ENCODE peak calls at places on chromosomes 7 and 10, in four cellular contexts. One of them, this sample, is unnamed.

GRCh38 chr10:127418536-127419168 is 130.5 kb upstream of the NPS start:
- DNase-seq in fibroblast of lung: no peak
- DNase-seq in transverse colon: no peak
- DNase-seq in lung: no peak
- DNase-seq in this sample: no peak

GRCh38 chr7:77923419-77923818 is 124.8 kb downstream of the PHTF2 start:
- DNase-seq in fibroblast of lung: peak; percentile 4
- DNase-seq in transverse colon: no peak
- DNase-seq in lung: no peak
- DNase-seq in this sample: no peak

GRCh38 chr10:3785849-3786290 is 861 bp upstream of the KLF6 start:
- DNase-seq in fibroblast of lung: peak; percentile 37
- DNase-seq in transverse colon: peak; percentile 58
- DNase-seq in lung: no peak
- DNase-seq in this sample: peak; percentile 61

GRCh38 chr7:136036336-136036735 is 59.2 kb upstream of the MTPN start:
- DNase-seq in fibroblast of lung: no peak
- DNase-seq in transverse colon: no peak
- DNase-seq in lung: no peak
- DNase-seq in this sample: no peak

GRCh38 chr7:2938514-2939192 is 94.5 kb upstream of the GNA12 start:
- DNase-seq in fibroblast of lung: no peak
- DNase-seq in transverse colon: no peak
- DNase-seq in lung: no peak
- DNase-seq in this sample: no peak

GRCh38 chr10:110610308-110610774 is 33.8 kb upstream of the RBM20 start:
- DNase-seq in fibroblast of lung: peak; percentile 30
- DNase-seq in transverse colon: peak; percentile 45
- DNase-seq in lung: no peak
- DNase-seq in this sample: peak; percentile 27

GRCh38 chr10:47451275-47451997 is 32.5 kb downstream of the ANXA8 start:
- DNase-seq in fibroblast of lung: no peak
- DNase-seq in transverse colon: no peak
- DNase-seq in lung: no peak
- DNase-seq in this sample: no peak

GRCh38 chr10:76643465-76643864 is 994.1 kb downstream of the KCNMA1 start:
- DNase-seq in fibroblast of lung: no peak
- DNase-seq in transverse colon: peak; percentile 44
- DNase-seq in lung: no peak
- DNase-seq in this sample: no peak

GRCh38 chr7:32347244-32347828 is 142.8 kb downstream of the LSM5 start:
- DNase-seq in fibroblast of lung: peak; percentile 1
- DNase-seq in transverse colon: no peak
- DNase-seq in lung: no peak
- DNase-seq in this sample: no peak

GRCh38 chr10:116737582-116738358 is 4.6 kb downstream of the HSPA12A start:
- DNase-seq in fibroblast of lung: no peak
- DNase-seq in transverse colon: no peak
- DNase-seq in lung: no peak
- DNase-seq in this sample: no peak

GRCh38 chr10:35335718-35336083 is 608 bp upstream of the CCNY start:
- DNase-seq in fibroblast of lung: peak; percentile 46
- DNase-seq in transverse colon: peak; percentile 20
- DNase-seq in lung: no peak
- DNase-seq in this sample: peak; percentile 25

GRCh38 chr7:147999962-148000361 is 590.6 kb upstream of the C7orf33 start:
- DNase-seq in fibroblast of lung: no peak
- DNase-seq in transverse colon: no peak
- DNase-seq in lung: no peak
- DNase-seq in this sample: no peak

GRCh38 chr10:110681023-110681681 is 37.0 kb downstream of the RBM20 start:
- DNase-seq in fibroblast of lung: peak; percentile 23
- DNase-seq in transverse colon: peak; percentile 30
- DNase-seq in lung: peak; percentile 27
- DNase-seq in this sample: no peak

GRCh38 chr7:106114735-106115383 is 2.7 kb upstream of the SYPL1 start:
- DNase-seq in fibroblast of lung: no peak
- DNase-seq in transverse colon: peak; percentile 13
- DNase-seq in lung: no peak
- DNase-seq in this sample: no peak

GRCh38 chr10:132850896-132851295 is 64.9 kb upstream of the NKX6-2 start:
- DNase-seq in fibroblast of lung: no peak
- DNase-seq in transverse colon: peak; percentile 5
- DNase-seq in lung: no peak
- DNase-seq in this sample: no peak

GRCh38 chr10:43395571-43396060 is 13.4 kb downstream of the HNRNPF start:
- DNase-seq in fibroblast of lung: peak; percentile 26
- DNase-seq in transverse colon: no peak
- DNase-seq in lung: no peak
- DNase-seq in this sample: no peak

DNA sequence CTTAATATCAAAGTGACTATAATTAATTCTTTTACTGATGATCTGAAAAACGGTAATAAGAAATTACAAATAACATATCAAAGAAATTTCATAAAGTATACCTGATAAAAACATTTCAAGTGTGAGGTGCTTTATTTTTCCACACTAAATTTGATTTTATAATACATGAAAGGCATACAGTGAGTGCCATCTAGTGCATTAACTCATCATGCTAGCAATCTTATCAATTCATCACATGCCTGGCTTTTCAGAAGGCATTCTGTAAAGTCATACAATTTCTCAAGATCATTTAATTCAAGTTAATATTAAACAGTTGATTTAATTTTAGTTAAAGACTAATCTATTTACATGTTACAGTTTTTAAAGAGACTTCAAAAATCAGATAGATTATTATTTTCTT is 1020.9 kb downstream of the GATA3 start:
- DNase-seq in fibroblast of lung: no peak
- DNase-seq in transverse colon: no peak
- DNase-seq in lung: no peak
- DNase-seq in this sample: no peak
- TF ChIP-seq CTCF in fibroblast of lung: no peak
- TF ChIP-seq CTCF in transverse colon: no peak
- TF ChIP-seq CTCF in lung: no peak
- TF ChIP-seq CTCF in this sample: no peak

GRCh38 chr10:123913688-123914268 is 22.2 kb upstream of the CPXM2 start:
- DNase-seq in fibroblast of lung: peak; percentile 23
- DNase-seq in transverse colon: no peak
- DNase-seq in lung: peak; percentile 43
- DNase-seq in this sample: peak; percentile 13
- H3K9me3 ChIP-seq in fibroblast of lung: no peaks in the 10 kb centered on the region
- H3K9me3 ChIP-seq in transverse colon: no peaks in the 10 kb centered on the region
- H3K9me3 ChIP-seq in lung: peaks cover 1% of the 10 kb centered on the region
- H3K9me3 ChIP-seq in this sample: no peaks in the 10 kb centered on the region

GRCh38 chr7:55062106-55062499 is 43.3 kb downstream of the EGFR start:
- DNase-seq in fibroblast of lung: no peak
- DNase-seq in transverse colon: no peak
- DNase-seq in lung: no peak
- DNase-seq in this sample: no peak

GRCh38 chr7:55059006-55059405 is 40.2 kb downstream of the EGFR start:
- DNase-seq in fibroblast of lung: no peak
- DNase-seq in transverse colon: no peak
- DNase-seq in lung: no peak
- DNase-seq in this sample: no peak

GRCh38 chr7:55060085-55060484 is 41.3 kb downstream of the EGFR start:
- DNase-seq in fibroblast of lung: no peak
- DNase-seq in transverse colon: no peak
- DNase-seq in lung: no peak
- DNase-seq in this sample: no peak

GRCh38 chr7:55063036-55063435 is 44.2 kb downstream of the EGFR start:
- DNase-seq in fibroblast of lung: no peak
- DNase-seq in transverse colon: no peak
- DNase-seq in lung: no peak
- DNase-seq in this sample: no peak

GRCh38 chr7:55060690-55061414 is 42.0 kb downstream of the EGFR start:
- DNase-seq in fibroblast of lung: peak; percentile 78
- DNase-seq in transverse colon: no peak
- DNase-seq in lung: peak; percentile 41
- DNase-seq in this sample: no peak
- H3K4me3 ChIP-seq in fibroblast of lung: no peak overlapping the region
- H3K4me3 ChIP-seq in transverse colon: no peak overlapping the region
- H3K4me3 ChIP-seq in lung: no peak overlapping the region
- H3K4me3 ChIP-seq in this sample: no peak overlapping the region

GRCh38 chr10:70597856-70598815 is 4.4 kb downstream of the PRF1 start:
- DNase-seq in fibroblast of lung: no peak
- DNase-seq in transverse colon: no peak
- DNase-seq in lung: peak; percentile 23
- DNase-seq in this sample: no peak
- TF ChIP-seq CTCF in fibroblast of lung: no peak
- TF ChIP-seq CTCF in transverse colon: no peak
- TF ChIP-seq CTCF in lung: no peak
- TF ChIP-seq CTCF in this sample: no peak

GRCh38 chr7:157986051-157986450 is 601.6 kb downstream of the PTPRN2 start:
- DNase-seq in fibroblast of lung: no peak
- DNase-seq in transverse colon: no peak
- DNase-seq in lung: no peak
- DNase-seq in this sample: no peak
- H3K9me3 ChIP-seq in fibroblast of lung: no peaks in the 10 kb centered on the region
- H3K9me3 ChIP-seq in transverse colon: no peaks in the 10 kb centered on the region
- H3K9me3 ChIP-seq in lung: no peaks in the 10 kb centered on the region
- H3K9me3 ChIP-seq in this sample: no peaks in the 10 kb centered on the region

GRCh38 chr10:29845166-29845565 is 210.4 kb upstream of the SVIL start:
- DNase-seq in fibroblast of lung: no peak
- DNase-seq in transverse colon: no peak
- DNase-seq in lung: no peak
- DNase-seq in this sample: no peak

GRCh38 chr10:29843143-29843542 is 208.4 kb upstream of the SVIL start:
- DNase-seq in fibroblast of lung: no peak
- DNase-seq in transverse colon: no peak
- DNase-seq in lung: no peak
- DNase-seq in this sample: no peak

GRCh38 chr10:29840516-29841276 is 205.9 kb upstream of the SVIL start:
- DNase-seq in fibroblast of lung: no peak
- DNase-seq in transverse colon: no peak
- DNase-seq in lung: no peak
- DNase-seq in this sample: peak; percentile 17

GRCh38 chr10:29839826-29840515 is 205.2 kb upstream of the SVIL start:
- DNase-seq in fibroblast of lung: no peak
- DNase-seq in transverse colon: no peak
- DNase-seq in lung: peak; percentile 74
- DNase-seq in this sample: peak; percentile 27

DNA sequence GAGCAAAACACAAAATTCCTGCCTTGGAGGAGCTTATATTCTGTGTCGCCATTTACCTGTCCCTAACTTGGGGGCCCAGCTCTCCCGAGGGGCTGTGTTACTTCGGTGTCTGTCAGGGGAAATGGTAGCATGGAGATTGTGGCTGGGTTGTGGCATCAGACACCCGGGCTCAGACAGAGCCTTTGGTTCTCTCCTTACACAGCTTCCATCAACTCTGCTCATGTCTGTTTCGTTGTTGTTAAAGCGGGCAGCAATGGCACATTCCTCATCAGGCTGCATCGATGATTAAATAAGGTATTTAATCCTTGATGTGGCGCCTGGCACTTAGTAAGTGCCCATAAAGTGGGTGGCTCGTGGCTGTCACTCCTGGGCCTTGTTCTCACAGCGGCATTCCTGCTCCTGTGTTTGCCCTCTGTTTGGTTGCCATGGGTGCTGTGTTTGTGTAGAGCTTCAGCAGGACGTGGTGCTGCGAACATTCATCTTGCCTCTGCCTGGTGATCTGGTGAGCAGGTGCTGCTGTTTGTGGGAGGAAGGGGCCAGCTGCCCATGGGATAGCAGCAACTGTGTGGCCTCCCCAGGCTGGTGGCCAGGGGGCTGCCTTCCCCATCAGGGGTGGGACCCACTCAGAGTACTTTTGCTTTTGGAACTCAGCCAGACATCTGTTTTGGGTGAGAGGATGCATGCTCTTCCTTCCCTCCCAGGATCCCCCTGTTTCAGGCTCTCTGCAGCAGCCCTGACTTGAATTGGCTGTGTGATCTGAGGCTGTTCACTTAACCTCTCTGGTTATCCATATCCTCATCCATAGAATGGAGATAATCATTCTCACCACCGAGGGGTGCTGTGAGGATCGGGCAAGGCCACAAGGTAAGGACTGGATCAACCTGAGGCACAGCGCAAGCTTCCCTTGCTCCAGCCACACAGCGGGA is 207.2 kb upstream of the SVIL start:
- DNase-seq in fibroblast of lung: peak; percentile 67
- DNase-seq in transverse colon: peak; percentile 47
- DNase-seq in lung: peak; percentile 54
- DNase-seq in this sample: no peak
- H3K4me3 ChIP-seq in fibroblast of lung: no peak overlapping the region
- H3K4me3 ChIP-seq in transverse colon: no peak overlapping the region
- H3K4me3 ChIP-seq in lung: no peak overlapping the region
- H3K4me3 ChIP-seq in this sample: no peak overlapping the region

GRCh38 chr10:105691811-105692210 is 1050.7 kb downstream of the SORCS3 start:
- DNase-seq in fibroblast of lung: peak; percentile 12
- DNase-seq in transverse colon: no peak
- DNase-seq in lung: no peak
- DNase-seq in this sample: no peak
- TF ChIP-seq CTCF in fibroblast of lung: no peak
- TF ChIP-seq CTCF in transverse colon: peak; percentile 47
- TF ChIP-seq CTCF in lung: no peak
- TF ChIP-seq CTCF in this sample: no peak

GRCh38 chr10:10311966-10312365 is 705.7 kb upstream of the CELF2 start:
- DNase-seq in fibroblast of lung: no peak
- DNase-seq in transverse colon: no peak
- DNase-seq in lung: no peak
- DNase-seq in this sample: no peak

GRCh38 chr10:10313099-10313875 is 704.4 kb upstream of the CELF2 start:
- DNase-seq in fibroblast of lung: peak; percentile 20
- DNase-seq in transverse colon: no peak
- DNase-seq in lung: no peak
- DNase-seq in this sample: no peak

DNA sequence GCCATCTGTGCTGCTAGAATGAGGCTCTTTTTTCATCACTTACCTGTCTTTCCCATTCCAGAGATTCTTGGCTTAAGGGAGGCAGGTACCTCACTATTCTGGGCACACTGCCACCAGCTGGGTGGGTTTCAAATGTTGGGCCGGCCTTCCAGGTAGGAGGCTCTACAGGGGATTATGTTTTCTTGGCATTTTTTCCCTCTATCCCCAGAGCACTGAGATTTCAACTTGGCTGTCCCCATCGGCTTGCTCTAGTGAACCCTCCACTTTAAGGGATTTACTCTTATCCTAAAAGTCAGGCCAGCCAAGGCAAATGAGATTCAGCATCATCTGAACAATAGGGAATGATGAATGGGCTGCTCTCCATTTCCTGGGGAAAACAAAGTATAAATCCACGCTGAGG is 710.1 kb upstream of the CELF2 start:
- DNase-seq in fibroblast of lung: no peak
- DNase-seq in transverse colon: no peak
- DNase-seq in lung: no peak
- DNase-seq in this sample: no peak
- H3K9me3 ChIP-seq in fibroblast of lung: no peaks in the 10 kb centered on the region
- H3K9me3 ChIP-seq in transverse colon: no peaks in the 10 kb centered on the region
- H3K9me3 ChIP-seq in lung: no peaks in the 10 kb centered on the region
- H3K9me3 ChIP-seq in this sample: no peaks in the 10 kb centered on the region

DNA sequence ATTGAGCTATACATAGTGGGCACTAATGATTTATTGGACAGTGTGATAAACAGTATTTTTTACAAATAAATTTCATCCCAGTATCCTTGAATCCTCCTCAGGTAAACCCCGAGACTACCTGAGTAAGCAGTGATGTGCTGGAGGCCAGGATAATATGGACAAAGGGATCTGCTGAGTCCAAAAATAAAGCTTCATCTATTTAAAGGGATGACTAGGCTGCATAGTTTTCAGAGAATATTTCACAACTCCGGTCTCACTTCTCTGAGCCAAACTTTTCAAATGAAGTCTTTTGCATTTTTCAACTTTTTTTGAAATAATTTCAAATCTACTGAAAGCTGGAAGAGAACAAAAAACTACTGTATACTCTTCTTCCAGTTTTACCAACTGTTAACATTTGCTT is 2.5 kb downstream of the ACTR3B start:
- DNase-seq in fibroblast of lung: peak; percentile 34
- DNase-seq in transverse colon: no peak
- DNase-seq in lung: no peak
- DNase-seq in this sample: no peak
- H3K4me3 ChIP-seq in fibroblast of lung: no peak overlapping the region
- H3K4me3 ChIP-seq in transverse colon: no peak overlapping the region
- H3K4me3 ChIP-seq in lung: no peak overlapping the region
- H3K4me3 ChIP-seq in this sample: no peak overlapping the region